ENCODE peak calls at places on chromosome 1, in nine cellular contexts. N is breast epithelium, W is esophagus squamous epithelium, C is GM12878, V is A549, Q is body of pancreas, E is uterus, B is IMR-90, U is gastrocnemius medialis. J is an unnamed sample.

GRCh38 chr1:234944439-234945369 is 183.9 kb downstream of the TOMM20 start:
- DNase-seq in C (no peak), Q (no peak), W (no peak), E (no peak), U (no peak), N (no peak), B (no peak), V (no peak), J (no peak)

GRCh38 chr1:104468282-104468681 is 718.6 kb downstream of the AMY1C start:
- DNase-seq in E (no peak), Q (no peak), C (no peak), W (no peak), V (no peak), N (no peak), B (no peak), U (no peak), J (no peak)

GRCh38 chr1:85295006-85295431 is 18.6 kb upstream of the BCL10 start:
- DNase-seq in U (no peak), Q (no peak), B (peak), W (no peak), E (no peak), V (no peak), N (no peak), C (no peak), J (no peak)

GRCh38 chr1:212450331-212450881 is 17.7 kb downstream of the NENF start:
- DNase-seq in Q (no peak), V (no peak), W (no peak), E (no peak), C (no peak), N (no peak), U (peak), B (no peak), J (peak)

GRCh38 chr1:240232548-240232947 is 140.9 kb downstream of the FMN2 start:
- DNase-seq in E (no peak), Q (no peak), V (no peak), U (no peak), N (no peak), C (no peak), W (no peak), B (peak), J (no peak)

GRCh38 chr1:8022395-8023286 is 3.5 kb downstream of the ERRFI1 start:
- DNase-seq in N (no peak), W (no peak), Q (no peak), C (no peak), B (no peak), U (no peak), V (no peak), E (no peak), J (no peak)

GRCh38 chr1:178362784-178363183 is 134.0 kb downstream of the CLEC20A start:
- DNase-seq in C (no peak), Q (no peak), B (peak), E (no peak), N (no peak), V (no peak), U (no peak), W (no peak), J (no peak)

GRCh38 chr1:157134442-157134841 is 3.8 kb downstream of the ETV3 start:
- DNase-seq in N (no peak), E (no peak), U (no peak), W (no peak), C (no peak), B (no peak), V (no peak), Q (no peak), J (no peak)

GRCh38 chr1:211420389-211420788 is 71.6 kb downstream of the RD3 start:
- DNase-seq in C (no peak), B (peak), N (no peak), W (no peak), E (no peak), Q (no peak), U (no peak), V (no peak), J (no peak)

GRCh38 chr1:9605946-9606455 is 17.3 kb downstream of the TMEM201 start:
- DNase-seq in U (no peak), W (no peak), C (no peak), E (no peak), B (no peak), Q (no peak), N (no peak), V (no peak), J (no peak)

GRCh38 chr1:41728403-41729202 is 190.1 kb downstream of the HIVEP3 start:
- DNase-seq in B (no peak), U (peak), Q (peak), N (no peak), W (no peak), C (peak), E (no peak), V (no peak), J (no peak)

GRCh38 chr1:177171536-177172123 is 872 bp downstream of the BRINP2 start:
- DNase-seq in Q (no peak), U (no peak), N (no peak), W (no peak), B (no peak), E (no peak), V (no peak), C (no peak), J (no peak)

GRCh38 chr1:39620659-39621165 is 18.7 kb downstream of the HEYL start:
- DNase-seq in U (no peak), V (no peak), W (no peak), Q (no peak), E (no peak), B (no peak), C (no peak), N (no peak), J (no peak)

GRCh38 chr1:156510709-156511108 is 10.1 kb upstream of the MEF2D start:
- DNase-seq in C (no peak), E (peak), B (peak), V (no peak), U (peak), W (no peak), Q (peak), N (peak), J (peak)

GRCh38 chr1:151287767-151288500 is 5.8 kb downstream of the ZNF687 start:
- DNase-seq in E (no peak), C (no peak), B (no peak), Q (no peak), W (no peak), U (no peak), N (no peak), V (no peak), J (no peak)
- TF ChIP-seq POLR2A in E (no peak), C (no peak), B (no peak), Q (no peak), W (no peak), U (no peak), N (no peak), V (no peak), J (no peak)

DNA sequence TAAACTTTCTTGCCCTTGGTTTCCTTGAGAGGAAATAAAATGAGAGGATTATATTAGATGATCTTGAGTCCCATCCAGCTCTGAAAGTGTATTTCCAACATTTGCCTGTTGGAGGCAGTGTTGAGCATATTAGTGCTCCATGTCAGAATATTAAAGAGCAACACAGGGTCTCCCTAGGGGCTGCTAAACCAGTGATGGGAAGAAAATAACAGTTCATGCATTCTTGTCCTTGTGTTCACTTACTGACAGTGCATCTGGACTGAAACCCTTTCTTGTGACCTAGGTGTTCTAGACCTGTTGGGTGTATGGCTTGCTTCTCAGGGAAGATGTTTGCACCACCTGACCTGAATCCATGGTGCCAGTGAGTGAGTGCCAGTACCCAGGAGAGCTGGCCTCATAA is 124.7 kb upstream of the KIAA0040 start:
- DNase-seq in Q (no peak), N (no peak), C (no peak), B (no peak), V (no peak), W (no peak), E (no peak), U (no peak), J (no peak)
- TF ChIP-seq CTCF in Q (peak), N (peak), C (peak), B (no peak), V (peak), W (peak), E (no peak), U (no peak), J (no peak)

DNA sequence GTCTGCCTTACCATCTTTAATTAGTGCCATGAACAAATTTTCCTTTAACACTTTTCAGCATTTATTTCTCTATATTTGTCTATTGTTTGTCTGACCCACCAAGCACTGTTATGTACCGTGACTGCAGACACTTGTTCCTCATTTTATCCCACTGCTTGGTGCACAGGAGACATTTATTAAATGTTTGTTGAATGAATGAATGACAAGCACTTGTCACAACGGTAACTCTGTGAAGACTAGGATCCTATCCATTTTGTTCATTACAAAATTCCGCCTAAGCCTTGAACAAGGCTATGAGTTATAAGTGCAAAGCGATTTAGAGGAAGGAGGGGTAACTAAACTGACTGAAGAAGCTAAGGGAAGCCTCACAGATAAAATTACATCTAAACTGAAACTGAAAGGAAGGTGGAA is 379 bp upstream of the STRIP1 start:
- DNase-seq in E (no peak), B (no peak), U (no peak), V (no peak), Q (no peak), W (no peak), N (no peak), C (no peak), J (no peak)
- TF ChIP-seq POLR2A in E (no peak), B (no peak), U (no peak), V (no peak), Q (no peak), W (no peak), N (no peak), C (no peak), J (no peak)

GRCh38 chr1:56831874-56832693 is 12.9 kb upstream of the FYB2 start:
- DNase-seq in B (peak), Q (peak), U (peak), E (peak), C (peak), V (peak), N (peak), W (no peak), J (peak)

GRCh38 chr1:56830052-56830451 is 10.8 kb upstream of the FYB2 start:
- DNase-seq in N (no peak), V (no peak), W (no peak), E (no peak), B (no peak), C (no peak), Q (no peak), U (no peak), J (no peak)

GRCh38 chr1:56835657-56836056 is 16.5 kb upstream of the FYB2 start:
- DNase-seq in B (no peak), N (no peak), U (no peak), Q (no peak), E (no peak), V (no peak), C (no peak), W (no peak), J (no peak)

GRCh38 chr1:56834137-56834900 is 15.1 kb upstream of the FYB2 start:
- DNase-seq in C (no peak), B (no peak), Q (no peak), V (no peak), W (no peak), E (no peak), N (no peak), U (no peak), J (no peak)

GRCh38 chr1:56833088-56833487 is 13.9 kb upstream of the FYB2 start:
- DNase-seq in U (no peak), B (no peak), N (no peak), W (no peak), E (no peak), Q (no peak), V (no peak), C (no peak), J (no peak)
- TF ChIP-seq CTCF in U (no peak), B (no peak), N (no peak), W (no peak), E (no peak), Q (no peak), V (no peak), C (no peak), J (no peak)

GRCh38 chr1:196608401-196609113 is at the start of gene KCNT2:
- DNase-seq in W (no peak), E (peak), N (no peak), Q (peak), B (peak), V (peak), C (no peak), U (peak), J (peak)
- TF ChIP-seq POLR2A in W (no peak), E (no peak), N (no peak), Q (no peak), B (no peak), V (no peak), C (no peak), U (no peak), J (peak)

GRCh38 chr1:203636306-203636705 is 9.7 kb downstream of the ATP2B4 start:
- DNase-seq in V (no peak), W (no peak), E (peak), U (no peak), C (no peak), B (peak), Q (no peak), N (no peak), J (no peak)

GRCh38 chr1:203640117-203640516 is 13.5 kb downstream of the ATP2B4 start:
- DNase-seq in Q (no peak), N (no peak), W (no peak), E (no peak), B (no peak), U (no peak), V (no peak), C (no peak), J (no peak)

GRCh38 chr1:203638076-203638475 is 11.4 kb downstream of the ATP2B4 start:
- DNase-seq in W (no peak), B (no peak), U (no peak), V (no peak), C (no peak), E (no peak), N (no peak), Q (no peak), J (no peak)

GRCh38 chr1:203640723-203641523 is 14.3 kb downstream of the ATP2B4 start:
- DNase-seq in E (no peak), U (no peak), W (no peak), C (no peak), N (no peak), B (no peak), V (no peak), Q (no peak), J (no peak)

GRCh38 chr1:203638914-203639313 is 12.3 kb downstream of the ATP2B4 start:
- DNase-seq in V (no peak), C (no peak), E (no peak), U (no peak), B (no peak), Q (no peak), N (no peak), W (no peak), J (no peak)
- TF ChIP-seq CTCF in V (no peak), C (no peak), E (no peak), U (no peak), B (peak), Q (no peak), N (no peak), W (peak), J (no peak)

J was measured in thyroid gland.